ENCODE peak calls at places on chromosomes 13 and 19, in nine cellular contexts. G is uterus, K is heart left ventricle, B is tibial nerve, I is body of pancreas, Z is ovary, X is spleen, O is Peyer's patch, R is suprapubic skin. S is an unnamed sample.

GRCh38 chr19:14478113-14478545 is 3.0 kb upstream of the PTGER1 start:
- DNase-seq in K (no peak), I (no peak), X (no peak), Z (no peak), G (no peak), R (peak), B (no peak), O (no peak), S (no peak)

GRCh38 chr13:48400820-48401219 is 12.1 kb downstream of the LPAR6 start:
- DNase-seq in G (no peak), X (no peak), O (no peak), B (no peak), Z (no peak), I (no peak), R (no peak), K (no peak), S (no peak)

GRCh38 chr19:2887391-2887914 is 13.3 kb upstream of the ZNF57 start:
- DNase-seq in K (no peak), R (no peak), G (no peak), O (no peak), X (no peak), Z (no peak), I (peak), B (peak), S (peak)

GRCh38 chr19:3108775-3109174 is 14.6 kb downstream of the GNA11 start:
- DNase-seq in O (peak), R (peak), I (peak), Z (no peak), K (peak), B (peak), X (peak), G (peak), S (peak)

GRCh38 chr19:45382426-45382825 is 12.1 kb upstream of the ERCC2 start:
- DNase-seq in X (no peak), I (no peak), B (no peak), K (no peak), G (no peak), Z (no peak), O (no peak), R (no peak), S (no peak)

GRCh38 chr13:111612918-111613317 is 292.5 kb downstream of the TEX29 start:
- DNase-seq in O (no peak), K (no peak), X (no peak), G (no peak), R (no peak), I (no peak), B (no peak), Z (no peak), S (no peak)

GRCh38 chr19:20503536-20503935 is 62.0 kb downstream of the ZNF737 start:
- DNase-seq in R (no peak), I (peak), B (no peak), O (no peak), Z (no peak), K (no peak), G (no peak), X (no peak), S (no peak)

GRCh38 chr13:30329009-30329585 is 21.7 kb upstream of the KATNAL1 start:
- DNase-seq in R (no peak), G (no peak), X (no peak), Z (no peak), K (no peak), I (no peak), O (no peak), B (no peak), S (no peak)

GRCh38 chr13:98581377-98581776 is 4.5 kb upstream of the STK24 start:
- DNase-seq in Z (no peak), I (no peak), K (no peak), O (no peak), R (no peak), X (no peak), B (no peak), G (no peak), S (no peak)

GRCh38 chr13:49020940-49021548 is 45.3 kb downstream of the FNDC3A start:
- DNase-seq in B (no peak), K (no peak), G (no peak), I (no peak), O (no peak), X (no peak), R (no peak), Z (no peak), S (no peak)

GRCh38 chr13:50156140-50156539 is 140.9 kb downstream of the KCNRG start:
- DNase-seq in G (no peak), R (no peak), Z (no peak), B (no peak), I (no peak), K (no peak), X (no peak), O (no peak), S (no peak)

GRCh38 chr19:17121736-17122293 is 46.2 kb downstream of the MYO9B start:
- DNase-seq in I (no peak), R (no peak), K (no peak), X (no peak), B (no peak), O (no peak), Z (no peak), G (no peak), S (no peak)

GRCh38 chr13:71087006-71087405 is 780.0 kb downstream of the DACH1 start:
- DNase-seq in X (no peak), O (no peak), B (no peak), K (no peak), G (no peak), R (no peak), I (no peak), Z (no peak), S (no peak)

GRCh38 chr13:111534646-111535461 is 214.4 kb downstream of the TEX29 start:
- DNase-seq in B (no peak), I (no peak), O (no peak), G (no peak), X (no peak), Z (no peak), K (no peak), R (no peak), S (no peak)

GRCh38 chr19:1361601-1362384 is 21.9 kb upstream of the NDUFS7 start:
- DNase-seq in B (no peak), O (no peak), G (no peak), R (no peak), X (no peak), K (no peak), I (no peak), Z (no peak), S (no peak)

GRCh38 chr19:1189419-1189818 is 15.4 kb upstream of the SBNO2 start:
- DNase-seq in X (no peak), R (no peak), Z (no peak), G (no peak), I (no peak), B (no peak), K (no peak), O (no peak), S (no peak)

GRCh38 chr19:15563325-15563794 is 51.7 kb upstream of the CYP4F8 start:
- DNase-seq in G (no peak), K (peak), R (no peak), Z (peak), X (no peak), B (no peak), O (peak), I (peak), S (peak)

GRCh38 chr13:58855283-58855682 is 1223.7 kb downstream of the PCDH17 start:
- DNase-seq in O (no peak), Z (no peak), B (no peak), X (no peak), I (no peak), R (no peak), G (no peak), K (no peak), S (no peak)

GRCh38 chr19:50777261-50777660 is 7.0 kb downstream of the GPR32 start:
- DNase-seq in K (no peak), O (no peak), B (no peak), X (no peak), Z (no peak), I (no peak), R (no peak), G (no peak), S (no peak)

GRCh38 chr19:14670408-14670807 is 4.2 kb downstream of the ADGRE3 start:
- DNase-seq in G (no peak), O (no peak), R (no peak), K (no peak), X (no peak), I (no peak), Z (no peak), B (no peak), S (no peak)

GRCh38 chr19:19460258-19460731 is 54.8 kb downstream of the GATAD2A start:
- DNase-seq in O (peak), R (no peak), I (no peak), X (peak), G (no peak), K (no peak), B (no peak), Z (no peak), S (no peak)

GRCh38 chr13:32472194-32472621 is 44.3 kb upstream of the N4BP2L1 start:
- DNase-seq in I (no peak), R (no peak), Z (no peak), G (no peak), B (no peak), K (no peak), X (no peak), O (no peak), S (no peak)

GRCh38 chr19:33734913-33735312 is 61.8 kb upstream of the KCTD15 start:
- DNase-seq in B (no peak), O (no peak), R (no peak), Z (no peak), I (peak), G (no peak), X (no peak), K (peak), S (no peak)

GRCh38 chr13:106159295-106160195 is 375.9 kb downstream of the EFNB2 start:
- DNase-seq in R (no peak), I (no peak), O (no peak), K (no peak), X (no peak), G (no peak), Z (no peak), B (no peak), S (peak)

GRCh38 chr19:6233827-6234511 is 45.8 kb downstream of the MLLT1 start:
- DNase-seq in X (peak), R (peak), G (peak), O (no peak), I (peak), B (no peak), K (peak), Z (no peak), S (no peak)

GRCh38 chr13:39656325-39656677 is 839 bp downstream of the COG6 start:
- DNase-seq in Z (no peak), K (no peak), X (no peak), G (no peak), O (no peak), B (no peak), I (no peak), R (no peak), S (no peak)

GRCh38 chr19:35555301-35556005 is 8.0 kb downstream of the ATP4A start:
- DNase-seq in I (no peak), G (no peak), R (no peak), X (peak), Z (no peak), B (no peak), O (no peak), K (no peak), S (no peak)

GRCh38 chr13:91017031-91017668 is 330.3 kb upstream of the MIR17HG start:
- DNase-seq in R (no peak), X (no peak), B (no peak), I (peak), O (peak), K (no peak), G (no peak), Z (no peak), S (peak)

GRCh38 chr19:17757125-17757524 is 5.8 kb downstream of the FCHO1 start:
- DNase-seq in Z (peak), B (no peak), I (peak), O (peak), G (peak), R (no peak), X (no peak), K (peak), S (peak)

GRCh38 chr19:5057860-5058259 is 88.9 kb downstream of the KDM4B start:
- DNase-seq in O (no peak), K (no peak), B (no peak), X (no peak), G (no peak), R (no peak), Z (no peak), I (no peak), S (no peak)

GRCh38 chr19:5059191-5059579 is 90.3 kb downstream of the KDM4B start:
- DNase-seq in I (no peak), Z (no peak), O (no peak), R (no peak), G (no peak), B (no peak), K (no peak), X (no peak), S (no peak)

GRCh38 chr19:5059767-5060166 is 90.9 kb downstream of the KDM4B start:
- DNase-seq in B (no peak), X (no peak), O (no peak), R (no peak), G (no peak), K (no peak), Z (no peak), I (no peak), S (no peak)

GRCh38 chr19:5060591-5061339 is 91.9 kb downstream of the KDM4B start:
- DNase-seq in R (peak), K (no peak), X (no peak), O (no peak), G (no peak), Z (no peak), B (no peak), I (no peak), S (no peak)

DNA sequence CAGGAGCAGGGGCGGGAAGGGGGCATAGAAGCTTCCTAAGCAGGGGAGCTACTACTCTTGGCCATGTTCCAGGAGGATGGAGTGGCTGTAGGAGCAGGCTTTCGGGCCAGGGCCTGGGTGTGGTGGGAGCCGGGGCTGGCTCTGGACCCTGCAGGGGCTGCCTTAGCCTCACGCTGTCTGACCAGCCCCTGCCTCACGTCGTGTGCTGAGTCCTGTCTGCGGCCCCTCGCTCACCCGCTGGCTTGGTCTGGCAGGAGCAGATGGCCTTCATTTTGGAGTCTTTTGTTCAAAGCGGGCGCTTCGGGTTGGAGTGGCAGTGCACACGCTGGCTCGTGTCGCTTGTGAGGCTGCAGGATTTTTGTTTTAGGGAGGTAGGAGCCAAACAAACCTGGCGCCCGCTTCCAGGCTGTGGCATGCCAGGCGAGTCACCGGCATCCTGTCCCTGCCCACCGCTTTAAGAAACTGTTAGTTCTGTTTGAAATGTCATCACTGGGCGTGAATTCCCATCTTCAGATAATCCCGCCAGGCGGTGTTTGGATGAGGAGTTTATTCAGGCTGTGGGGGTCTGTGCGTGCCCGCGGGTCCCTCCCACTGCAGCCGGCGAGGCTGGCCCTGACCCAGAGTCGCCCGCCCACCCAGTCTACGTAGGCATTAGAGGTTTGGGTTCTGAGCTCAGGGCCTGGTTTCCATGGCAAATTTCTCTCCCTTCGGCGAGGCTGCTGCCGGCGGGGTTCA is 89.7 kb downstream of the KDM4B start:
- DNase-seq in G (no peak), Z (no peak), X (no peak), I (no peak), B (no peak), K (no peak), R (no peak), O (no peak), S (no peak)
- TF ChIP-seq CTCF in G (no peak), Z (no peak), X (no peak), I (no peak), B (no peak), K (no peak), R (no peak), O (no peak), S (no peak)

GRCh38 chr19:7685546-7686445 is 5.2 kb downstream of the TRAPPC5 start:
- DNase-seq in Z (no peak), G (no peak), R (no peak), O (no peak), B (no peak), I (no peak), K (no peak), X (peak), S (no peak)
- TF ChIP-seq POLR2A in Z (no peak), G (no peak), R (no peak), O (no peak), B (no peak), I (no peak), K (no peak), X (no peak), S (no peak)

GRCh38 chr13:28530729-28531194 is 35.8 kb upstream of the FLT1 start:
- DNase-seq in Z (no peak), K (no peak), X (no peak), O (no peak), B (no peak), R (no peak), I (no peak), G (no peak), S (no peak)
- TF ChIP-seq CTCF in Z (no peak), K (no peak), X (no peak), O (no peak), B (no peak), R (no peak), I (no peak), G (no peak), S (no peak)

DNA sequence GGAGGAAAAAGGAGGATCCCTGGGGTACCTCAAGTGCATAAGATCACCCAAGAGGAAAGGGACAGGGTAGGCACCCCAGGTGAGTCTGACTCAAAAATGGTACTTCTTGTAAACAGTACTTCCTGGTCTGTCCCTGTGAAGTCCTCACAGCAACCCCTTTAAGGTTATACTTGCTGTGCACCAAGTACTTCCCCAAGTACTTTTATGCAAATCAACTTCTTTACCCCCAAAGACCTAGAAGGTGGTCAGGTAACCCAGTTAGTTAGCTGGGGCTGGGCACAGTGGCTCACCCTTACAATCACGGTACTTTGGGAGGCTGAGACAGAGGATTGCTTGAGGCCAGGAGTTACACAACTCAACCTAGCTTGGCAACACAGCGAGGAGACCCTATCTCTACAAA is 2.5 kb downstream of the CALR start:
- DNase-seq in I (no peak), Z (no peak), X (no peak), G (no peak), B (no peak), O (no peak), K (no peak), R (no peak), S (no peak)
- TF ChIP-seq POLR2A in I (no peak), Z (no peak), X (no peak), G (no peak), B (no peak), O (no peak), K (no peak), R (no peak), S (no peak)

DNA sequence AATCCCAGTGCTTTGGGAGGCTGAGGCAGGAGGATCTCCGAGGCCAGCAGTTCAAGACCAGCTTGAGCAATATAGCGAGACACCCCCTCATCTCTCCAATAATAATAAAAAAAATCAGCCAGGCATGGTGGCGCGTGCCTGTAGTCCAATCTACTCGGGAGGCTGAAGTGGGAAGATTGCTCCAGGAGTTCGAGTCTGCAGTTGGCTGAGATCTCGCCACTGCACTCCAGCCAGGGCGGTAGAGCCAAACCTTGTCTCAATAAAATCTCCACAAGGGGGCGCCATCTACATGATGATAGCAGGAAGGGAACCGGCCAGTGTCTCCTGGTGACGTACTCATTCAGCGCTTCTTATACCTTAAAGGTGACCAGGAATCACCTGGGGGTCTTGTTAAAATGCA is 13.6 kb upstream of the C5AR1 start:
- DNase-seq in B (peak), X (peak), Z (peak), R (peak), I (peak), G (peak), O (peak), K (peak), S (peak)
- TF ChIP-seq CTCF in B (peak), X (peak), Z (peak), R (peak), I (peak), G (peak), O (peak), K (peak), S (peak)